ENCODE peak calls at places on chromosomes 6 and 20, in six cellular contexts. K, P, C, G, J and A are unnamed samples.
A peak's percentile ranks its signal among the peaks of the same experiment; 100 is the strongest.

GRCh38 chr6:143536461-143536865 is 24.9 kb upstream of the FUCA2 start:
- DNase-seq in K (no peak), P (no peak), C (peak; percentile 41), G (peak; percentile 35), J (peak; percentile 8), A (no peak)

GRCh38 chr20:52242237-52243230 is 51.0 kb upstream of the ZFP64 start:
- DNase-seq in K (no peak), P (no peak), C (no peak), G (peak; percentile 41), J (peak; percentile 39), A (peak; percentile 0)

GRCh38 chr6:32854376-32855178 is 585 bp downstream of the PSMB9 start:
- DNase-seq in K (peak; percentile 66), P (no peak), C (peak; percentile 36), G (peak; percentile 50), J (peak; percentile 42), A (peak; percentile 66)

GRCh38 chr6:116389357-116389756 is 18.6 kb downstream of the DSE start:
- DNase-seq in K (no peak), P (no peak), C (no peak), G (no peak), J (no peak), A (no peak)

GRCh38 chr6:37103169-37104039 is 66.5 kb upstream of the PIM1 start:
- DNase-seq in K (peak; percentile 40), P (no peak), C (peak; percentile 8), G (peak; percentile 50), J (peak; percentile 83), A (peak; percentile 53)

GRCh38 chr6:163757506-163757905 is 343.0 kb downstream of the QKI start:
- DNase-seq in K (no peak), P (no peak), C (no peak), G (no peak), J (no peak), A (no peak)

GRCh38 chr20:19968488-19969073 is 48.6 kb upstream of the NAA20 start:
- DNase-seq in K (no peak), P (no peak), C (no peak), G (no peak), J (no peak), A (no peak)

GRCh38 chr6:158461954-158462353 is 97.9 kb upstream of the TMEM181 start:
- DNase-seq in K (no peak), P (no peak), C (no peak), G (no peak), J (no peak), A (no peak)

GRCh38 chr6:47464052-47464451 is 13.5 kb upstream of the CD2AP start:
- DNase-seq in K (no peak), P (no peak), C (no peak), G (no peak), J (no peak), A (no peak)

GRCh38 chr20:35174458-35175216 is 2.8 kb downstream of the PROCR start:
- DNase-seq in K (no peak), P (peak; percentile 74), C (no peak), G (no peak), J (no peak), A (no peak)

GRCh38 chr6:131658287-131658686 is 21.2 kb downstream of the ENPP3 start:
- DNase-seq in K (no peak), P (no peak), C (no peak), G (no peak), J (no peak), A (no peak)

GRCh38 chr6:170221753-170222400 is 69.0 kb downstream of the DLL1 start:
- DNase-seq in K (no peak), P (no peak), C (no peak), G (no peak), J (peak; percentile 4), A (no peak)

GRCh38 chr6:109507490-109508072 is 24.6 kb upstream of the ZBTB24 start:
- DNase-seq in K (no peak), P (no peak), C (no peak), G (no peak), J (no peak), A (no peak)

GRCh38 chr6:38482466-38482865 is 157.3 kb downstream of the BTBD9 start:
- DNase-seq in K (no peak), P (no peak), C (no peak), G (no peak), J (no peak), A (no peak)

GRCh38 chr6:150177260-150178246 is 34.7 kb downstream of the PPP1R14C start:
- DNase-seq in K (no peak), P (no peak), C (no peak), G (no peak), J (no peak), A (no peak)

GRCh38 chr6:52104979-52105378 is 17.6 kb upstream of the PKHD1 start:
- DNase-seq in K (no peak), P (no peak), C (no peak), G (peak; percentile 5), J (no peak), A (no peak)

GRCh38 chr20:32536861-32537656 is 48.1 kb downstream of the NOL4L start:
- DNase-seq in K (no peak), P (no peak), C (peak; percentile 70), G (no peak), J (peak; percentile 92), A (no peak)

GRCh38 chr20:47809561-47809960 is 24.3 kb upstream of the SULF2 start:
- DNase-seq in K (no peak), P (peak; percentile 37), C (no peak), G (no peak), J (no peak), A (no peak)